ENCODE peak calls at places on chromosomes 3 and 15, in four cellular contexts. N is right lobe of liver, S is upper lobe of right lung, A is uterus. C is an unnamed sample. For H3K27me3, the result is how much of the 10 kb centered on the place peaks cover.

GRCh38 chr3:20646425-20646824 is 460.4 kb upstream of the SGO1 start:
- DNase-seq in A (no peak), S (no peak), N (no peak), C (no peak)

GRCh38 chr15:101121511-101122090 is 130.2 kb downstream of the CHSY1 start:
- DNase-seq in A (peak), N (peak), S (peak), C (peak)

GRCh38 chr3:48938689-48939088 is 20.0 kb downstream of the ARIH2 start:
- DNase-seq in N (no peak), S (no peak), A (no peak), C (no peak)

GRCh38 chr15:91407237-91407889 is 307.3 kb downstream of the SV2B start:
- DNase-seq in N (no peak), A (no peak), S (no peak), C (no peak)

GRCh38 chr15:50182233-50183013 is 427 bp downstream of the SLC27A2 start:
- DNase-seq in N (peak), A (no peak), S (peak), C (peak)

GRCh38 chr15:58987036-58987435 is 427 bp upstream of the RNF111 start:
- DNase-seq in N (no peak), S (no peak), A (no peak), C (no peak)

GRCh38 chr3:72776-73175 is 123.8 kb upstream of the CHL1 start:
- DNase-seq in S (no peak), N (no peak), A (peak), C (no peak)

GRCh38 chr3:632571-633170 is 436.1 kb downstream of the CHL1 start:
- DNase-seq in S (no peak), A (peak), N (no peak), C (no peak)

GRCh38 chr3:127096256-127097008 is 96.5 kb upstream of the PRR23E start:
- DNase-seq in A (no peak), S (no peak), N (no peak), C (no peak)

GRCh38 chr3:23079976-23080375 is 123.2 kb upstream of the UBE2E2 start:
- DNase-seq in S (no peak), N (no peak), A (no peak), C (no peak)

GRCh38 chr3:169298247-169298992 is 365.1 kb downstream of the MECOM start:
- DNase-seq in S (no peak), A (no peak), N (no peak), C (no peak)

GRCh38 chr3:107633327-107634141 is 110.8 kb downstream of the BBX start:
- DNase-seq in N (no peak), S (no peak), A (no peak), C (peak)

DNA sequence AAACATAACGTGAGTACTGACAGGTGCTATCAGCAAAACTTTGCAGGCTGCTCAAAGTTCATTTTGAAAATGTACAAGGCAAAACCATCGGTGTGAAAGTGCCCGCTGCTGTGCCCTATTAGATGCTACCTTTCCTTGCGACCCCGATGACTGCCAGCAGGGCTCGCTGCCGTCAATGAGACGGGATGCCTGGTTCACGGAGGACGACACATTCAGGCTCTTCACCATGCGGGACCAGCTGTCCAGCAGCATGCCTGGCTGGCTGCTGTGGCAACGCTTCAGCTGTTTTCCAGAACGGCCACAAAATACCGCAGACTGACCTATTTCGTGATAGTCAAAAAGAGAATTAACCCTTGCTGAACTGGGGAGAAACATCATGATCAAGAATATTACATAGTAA is 92.7 kb upstream of the OCA2 start:
- DNase-seq in A (no peak), S (peak), N (no peak), C (no peak)
- H3K4me3 ChIP-seq in A (no peak), S (no peak), N (no peak), C (no peak)

DNA sequence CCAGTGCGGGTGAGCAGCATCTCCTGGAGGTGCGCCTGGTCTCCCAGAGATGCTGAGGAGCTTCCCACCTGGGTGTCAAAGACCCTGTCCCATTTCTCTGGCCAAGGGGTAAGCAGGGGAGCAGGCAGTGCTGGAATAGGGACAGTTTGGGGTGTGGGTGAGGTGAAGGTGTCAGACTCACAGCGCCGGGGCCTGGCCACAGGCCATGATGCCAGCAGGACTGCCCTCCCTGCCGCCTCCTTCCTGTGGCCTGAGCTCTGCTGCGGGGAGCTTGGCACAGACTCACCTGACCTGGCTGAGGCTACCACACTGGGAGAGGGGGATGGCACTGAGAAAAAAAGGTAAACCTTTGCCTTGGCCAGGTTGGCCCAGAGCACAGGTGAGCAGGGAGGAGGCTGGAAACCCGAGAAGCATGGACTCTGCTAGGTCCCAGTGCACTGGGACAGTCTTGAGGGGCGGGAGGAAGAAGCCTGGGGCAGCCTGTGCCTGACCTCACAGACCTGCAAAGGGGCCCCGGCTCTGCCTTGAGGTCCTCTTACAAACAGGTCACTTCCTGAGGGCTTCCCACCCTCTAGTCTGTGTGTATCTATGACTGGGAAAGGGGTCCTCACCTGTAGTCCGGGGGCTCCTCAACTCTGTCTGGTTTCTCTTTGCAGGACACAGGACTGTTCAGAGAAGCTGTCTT is 28.2 kb downstream of the GRAMD2A start:
- DNase-seq in A (no peak), S (no peak), N (no peak), C (no peak)
- H3K27me3 ChIP-seq in A (under half), S (under half), N (under half), C (under half)

GRCh38 chr15:32998182-32998581 is 196.3 kb downstream of the FMN1 start:
- DNase-seq in A (no peak), N (no peak), S (no peak), C (no peak)

GRCh38 chr15:32991544-32992192 is 202.8 kb downstream of the FMN1 start:
- DNase-seq in A (peak), N (no peak), S (no peak), C (no peak)

GRCh38 chr15:32990071-32990470 is 204.4 kb downstream of the FMN1 start:
- DNase-seq in S (no peak), N (no peak), A (no peak), C (no peak)

GRCh38 chr15:32994810-32995424 is 199.6 kb downstream of the FMN1 start:
- DNase-seq in A (no peak), S (no peak), N (no peak), C (no peak)

GRCh38 chr15:32993285-32993684 is 201.2 kb downstream of the FMN1 start:
- DNase-seq in S (no peak), A (no peak), N (no peak), C (no peak)
- TF ChIP-seq CTCF in S (no peak), A (peak), N (no peak), C (peak)

DNA sequence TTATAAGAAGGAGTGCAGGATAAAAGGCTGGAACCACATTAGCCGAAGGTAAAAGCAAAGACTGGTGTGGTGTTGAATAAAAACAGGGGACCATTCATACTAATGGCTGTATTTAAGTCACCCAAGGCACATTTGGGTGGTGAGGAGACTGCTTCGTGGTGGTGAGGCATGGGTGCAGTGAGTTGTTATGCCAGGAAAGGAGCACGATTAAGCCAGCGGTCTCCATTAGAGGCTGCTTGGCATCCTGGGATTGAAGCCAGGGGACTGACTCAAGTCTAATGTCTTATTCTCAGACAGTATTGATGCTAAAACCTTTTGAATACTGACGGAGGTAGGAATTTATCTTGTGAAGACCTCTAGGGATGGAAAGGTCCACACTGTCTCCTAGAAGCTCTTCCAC is 21.9 kb downstream of the FEM1B start:
- DNase-seq in A (peak), N (no peak), S (no peak), C (no peak)
- H3K4me3 ChIP-seq in A (peak), N (peak), S (peak), C (no peak)

DNA sequence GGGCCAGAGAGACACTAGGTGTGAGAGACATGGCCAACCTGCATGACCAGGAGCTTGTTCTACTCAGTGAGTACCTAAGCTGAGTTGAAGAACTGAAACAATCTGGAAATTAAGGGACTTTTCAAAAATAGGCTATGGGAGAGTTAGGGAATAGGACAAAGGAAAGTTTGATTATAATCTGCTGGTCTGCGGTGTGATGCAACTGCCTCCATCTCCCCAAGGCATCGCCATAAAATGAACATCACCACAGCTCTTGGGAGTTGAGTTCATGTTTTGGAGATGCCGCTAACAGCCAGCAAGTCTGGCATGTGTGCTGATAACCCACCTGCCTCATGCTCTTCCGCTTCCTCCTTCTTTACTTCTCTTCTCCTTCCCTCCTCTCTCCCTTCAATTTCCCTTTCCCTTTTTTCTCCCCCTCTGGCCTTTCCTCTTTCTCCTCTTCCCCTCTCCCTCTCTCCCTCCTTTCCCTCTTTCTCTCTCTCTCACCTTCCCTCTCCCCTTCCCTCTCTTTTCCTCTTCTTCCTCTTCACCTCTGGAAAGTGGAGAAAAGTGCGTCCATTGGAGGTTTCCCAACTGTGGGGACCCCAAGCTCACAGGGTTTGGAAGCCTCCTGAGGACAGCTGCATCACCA is 39.1 kb upstream of the GLCE start:
- DNase-seq in A (no peak), N (no peak), S (no peak), C (no peak)
- H3K27me3 ChIP-seq in A (under half), N (under half), S (under half), C (under half)

GRCh38 chr3:155495387-155495786 is 201.9 kb upstream of the STRIT1 start:
- DNase-seq in S (no peak), N (no peak), A (no peak), C (no peak)

GRCh38 chr3:155494332-155494731 is 200.8 kb upstream of the STRIT1 start:
- DNase-seq in N (no peak), S (no peak), A (no peak), C (peak)

GRCh38 chr3:155496206-155496605 is 202.7 kb upstream of the STRIT1 start:
- DNase-seq in S (no peak), N (no peak), A (no peak), C (no peak)

GRCh38 chr3:155492841-155493240 is 199.4 kb upstream of the STRIT1 start:
- DNase-seq in A (no peak), S (no peak), N (no peak), C (no peak)

GRCh38 chr3:155491696-155492095 is 198.2 kb upstream of the STRIT1 start:
- DNase-seq in S (no peak), N (no peak), A (no peak), C (no peak)
- TF ChIP-seq CTCF in S (no peak), N (no peak), A (no peak), C (no peak)

C was measured in GM06990.